ENCODE peak calls at places on chromosomes 11 and 22, in eight cellular contexts. One of them, this sample, is unnamed. For H3K4me1, the result is how much of the 10 kb centered on the place peaks cover.

GRCh38 chr11:61747389-61748285 is 4.8 kb upstream of the MYRF start:
- DNase-seq in A549: peak
- DNase-seq in PC-3: peak
- DNase-seq in endothelial cell of umbilical vein: peak
- DNase-seq in spleen: peak
- DNase-seq in neuronal stem cell: peak
- DNase-seq in CD4-positive, CD25-positive, alpha-beta regulatory T cell: peak
- DNase-seq in PC-9: peak
- DNase-seq in this sample: no peak

GRCh38 chr11:16924826-16925494 is 89.3 kb downstream of the PLEKHA7 start:
- DNase-seq in A549: peak
- DNase-seq in PC-3: peak
- DNase-seq in neuronal stem cell: peak
- DNase-seq in PC-9: peak
- DNase-seq in endothelial cell of umbilical vein: no peak
- DNase-seq in CD4-positive, CD25-positive, alpha-beta regulatory T cell: no peak
- DNase-seq in spleen: no peak
- DNase-seq in this sample: no peak

GRCh38 chr11:114298701-114299090 is 2.5 kb downstream of the NNMT start:
- DNase-seq in PC-9: no peak
- DNase-seq in spleen: no peak
- DNase-seq in PC-3: no peak
- DNase-seq in neuronal stem cell: no peak
- DNase-seq in endothelial cell of umbilical vein: no peak
- DNase-seq in A549: no peak
- DNase-seq in CD4-positive, CD25-positive, alpha-beta regulatory T cell: no peak
- DNase-seq in this sample: no peak

GRCh38 chr11:62823677-62824076 is 8.2 kb downstream of the STX5 start:
- DNase-seq in CD4-positive, CD25-positive, alpha-beta regulatory T cell: no peak
- DNase-seq in neuronal stem cell: no peak
- DNase-seq in endothelial cell of umbilical vein: no peak
- DNase-seq in A549: no peak
- DNase-seq in PC-9: peak
- DNase-seq in spleen: no peak
- DNase-seq in PC-3: no peak
- DNase-seq in this sample: no peak

GRCh38 chr22:49905465-49905864 is 12.8 kb downstream of the ALG12 start:
- DNase-seq in PC-3: no peak
- DNase-seq in spleen: peak
- DNase-seq in A549: no peak
- DNase-seq in endothelial cell of umbilical vein: no peak
- DNase-seq in neuronal stem cell: no peak
- DNase-seq in CD4-positive, CD25-positive, alpha-beta regulatory T cell: no peak
- DNase-seq in PC-9: no peak
- DNase-seq in this sample: no peak

GRCh38 chr11:133934599-133935550 is 21.9 kb downstream of the IGSF9B start:
- DNase-seq in PC-3: peak
- DNase-seq in A549: no peak
- DNase-seq in endothelial cell of umbilical vein: no peak
- DNase-seq in neuronal stem cell: peak
- DNase-seq in spleen: peak
- DNase-seq in PC-9: no peak
- DNase-seq in CD4-positive, CD25-positive, alpha-beta regulatory T cell: no peak
- DNase-seq in this sample: no peak

GRCh38 chr11:45043755-45044475 is 93.2 kb upstream of the TP53I11 start:
- DNase-seq in A549: no peak
- DNase-seq in PC-9: no peak
- DNase-seq in CD4-positive, CD25-positive, alpha-beta regulatory T cell: no peak
- DNase-seq in endothelial cell of umbilical vein: no peak
- DNase-seq in PC-3: no peak
- DNase-seq in spleen: no peak
- DNase-seq in neuronal stem cell: no peak
- DNase-seq in this sample: no peak

GRCh38 chr11:2789791-2790580 is 90.2 kb upstream of the KCNQ1OT1 start:
- DNase-seq in A549: no peak
- DNase-seq in endothelial cell of umbilical vein: no peak
- DNase-seq in PC-9: no peak
- DNase-seq in CD4-positive, CD25-positive, alpha-beta regulatory T cell: no peak
- DNase-seq in spleen: no peak
- DNase-seq in neuronal stem cell: no peak
- DNase-seq in PC-3: no peak
- DNase-seq in this sample: no peak

GRCh38 chr11:68979931-68980775 is 633 bp downstream of the MRGPRD start:
- DNase-seq in CD4-positive, CD25-positive, alpha-beta regulatory T cell: no peak
- DNase-seq in PC-3: no peak
- DNase-seq in endothelial cell of umbilical vein: no peak
- DNase-seq in PC-9: no peak
- DNase-seq in spleen: peak
- DNase-seq in neuronal stem cell: no peak
- DNase-seq in A549: no peak
- DNase-seq in this sample: no peak

GRCh38 chr11:130652671-130653335 is 204.4 kb downstream of the ADAMTS15 start:
- DNase-seq in spleen: no peak
- DNase-seq in CD4-positive, CD25-positive, alpha-beta regulatory T cell: no peak
- DNase-seq in A549: no peak
- DNase-seq in neuronal stem cell: no peak
- DNase-seq in PC-3: no peak
- DNase-seq in endothelial cell of umbilical vein: no peak
- DNase-seq in PC-9: no peak
- DNase-seq in this sample: no peak

GRCh38 chr11:130655308-130655707 is 206.9 kb downstream of the ADAMTS15 start:
- DNase-seq in PC-3: no peak
- DNase-seq in endothelial cell of umbilical vein: no peak
- DNase-seq in spleen: no peak
- DNase-seq in A549: no peak
- DNase-seq in CD4-positive, CD25-positive, alpha-beta regulatory T cell: no peak
- DNase-seq in neuronal stem cell: no peak
- DNase-seq in PC-9: no peak
- DNase-seq in this sample: no peak

GRCh38 chr11:130650456-130651068 is 202.1 kb downstream of the ADAMTS15 start:
- DNase-seq in spleen: no peak
- DNase-seq in neuronal stem cell: no peak
- DNase-seq in PC-9: no peak
- DNase-seq in PC-3: no peak
- DNase-seq in CD4-positive, CD25-positive, alpha-beta regulatory T cell: no peak
- DNase-seq in endothelial cell of umbilical vein: no peak
- DNase-seq in A549: no peak
- DNase-seq in this sample: no peak

GRCh38 chr11:130651266-130651855 is 202.9 kb downstream of the ADAMTS15 start:
- DNase-seq in PC-3: no peak
- DNase-seq in A549: no peak
- DNase-seq in spleen: no peak
- DNase-seq in PC-9: no peak
- DNase-seq in neuronal stem cell: no peak
- DNase-seq in endothelial cell of umbilical vein: no peak
- DNase-seq in CD4-positive, CD25-positive, alpha-beta regulatory T cell: no peak
- DNase-seq in this sample: no peak

DNA sequence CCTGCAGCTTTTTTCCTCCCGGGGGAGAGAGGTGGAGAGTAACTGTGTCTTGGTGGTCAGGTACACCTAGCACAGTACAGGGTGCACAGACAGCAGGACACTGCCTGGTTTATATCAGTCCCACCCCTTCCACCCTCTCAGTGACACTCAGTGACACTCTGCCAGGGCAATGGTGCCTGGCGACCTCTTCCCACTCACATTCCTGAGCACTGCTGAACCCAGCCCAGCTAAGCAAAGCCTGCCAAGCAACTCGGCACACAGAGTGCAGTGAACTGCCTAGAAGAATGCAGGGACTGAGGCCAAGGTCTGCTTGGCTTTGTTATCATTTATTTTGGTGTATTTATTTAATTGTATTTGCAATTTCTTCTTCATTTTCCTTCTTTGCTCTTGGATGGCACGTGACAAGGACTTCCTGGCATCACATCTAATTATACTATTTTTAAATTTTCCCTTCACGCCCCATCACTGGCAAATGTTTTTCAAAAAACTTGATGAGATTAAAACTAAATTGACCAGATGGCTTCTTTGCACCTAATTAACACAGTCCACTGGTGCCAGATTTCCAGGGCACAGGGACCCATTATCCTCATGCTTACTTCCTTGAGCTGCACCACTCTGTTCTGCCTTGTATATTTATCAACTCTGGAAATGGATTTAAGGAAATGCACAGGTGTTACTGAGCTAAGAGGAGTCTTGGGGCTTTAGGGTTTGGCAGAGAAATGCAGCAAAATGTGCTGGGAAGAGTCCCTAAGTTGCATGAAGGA is 205.6 kb downstream of the ADAMTS15 start:
- DNase-seq in PC-3: peak
- DNase-seq in A549: no peak
- DNase-seq in neuronal stem cell: no peak
- DNase-seq in spleen: no peak
- DNase-seq in PC-9: no peak
- DNase-seq in endothelial cell of umbilical vein: no peak
- DNase-seq in CD4-positive, CD25-positive, alpha-beta regulatory T cell: no peak
- DNase-seq in this sample: no peak
- H3K27ac ChIP-seq in PC-3: no peak
- H3K27ac ChIP-seq in A549: no peak
- H3K27ac ChIP-seq in neuronal stem cell: no peak
- H3K27ac ChIP-seq in spleen: peak
- H3K27ac ChIP-seq in PC-9: no peak
- H3K27ac ChIP-seq in endothelial cell of umbilical vein: no peak
- H3K27ac ChIP-seq in CD4-positive, CD25-positive, alpha-beta regulatory T cell: no peak
- H3K27ac ChIP-seq in this sample: no peak

GRCh38 chr11:34356130-34356529 is 1.7 kb downstream of the ABTB2 start:
- DNase-seq in PC-3: no peak
- DNase-seq in spleen: no peak
- DNase-seq in PC-9: no peak
- DNase-seq in neuronal stem cell: no peak
- DNase-seq in endothelial cell of umbilical vein: no peak
- DNase-seq in A549: no peak
- DNase-seq in CD4-positive, CD25-positive, alpha-beta regulatory T cell: no peak
- DNase-seq in this sample: no peak
- H3K4me1 ChIP-seq in PC-3: under half
- H3K4me1 ChIP-seq in spleen: under half
- H3K4me1 ChIP-seq in PC-9: half or more
- H3K4me1 ChIP-seq in neuronal stem cell: under half
- H3K4me1 ChIP-seq in endothelial cell of umbilical vein: under half
- H3K4me1 ChIP-seq in A549: under half
- H3K4me1 ChIP-seq in CD4-positive, CD25-positive, alpha-beta regulatory T cell: under half
- H3K4me1 ChIP-seq in this sample: under half

GRCh38 chr11:34305780-34306179 is 52.0 kb downstream of the ABTB2 start:
- DNase-seq in CD4-positive, CD25-positive, alpha-beta regulatory T cell: no peak
- DNase-seq in A549: no peak
- DNase-seq in neuronal stem cell: no peak
- DNase-seq in PC-9: no peak
- DNase-seq in endothelial cell of umbilical vein: no peak
- DNase-seq in spleen: no peak
- DNase-seq in PC-3: no peak
- DNase-seq in this sample: no peak
- H3K27ac ChIP-seq in CD4-positive, CD25-positive, alpha-beta regulatory T cell: no peak
- H3K27ac ChIP-seq in A549: no peak
- H3K27ac ChIP-seq in neuronal stem cell: no peak
- H3K27ac ChIP-seq in PC-9: no peak
- H3K27ac ChIP-seq in endothelial cell of umbilical vein: no peak
- H3K27ac ChIP-seq in spleen: no peak
- H3K27ac ChIP-seq in PC-3: no peak
- H3K27ac ChIP-seq in this sample: no peak

GRCh38 chr11:64802370-64803162 is 448 bp downstream of the MAP4K2 start:
- DNase-seq in spleen: peak
- DNase-seq in A549: no peak
- DNase-seq in PC-3: no peak
- DNase-seq in CD4-positive, CD25-positive, alpha-beta regulatory T cell: peak
- DNase-seq in endothelial cell of umbilical vein: no peak
- DNase-seq in PC-9: no peak
- DNase-seq in neuronal stem cell: peak
- DNase-seq in this sample: peak
- H3K4me1 ChIP-seq in spleen: half or more
- H3K4me1 ChIP-seq in A549: under half
- H3K4me1 ChIP-seq in PC-3: under half
- H3K4me1 ChIP-seq in CD4-positive, CD25-positive, alpha-beta regulatory T cell: under half
- H3K4me1 ChIP-seq in endothelial cell of umbilical vein: under half
- H3K4me1 ChIP-seq in PC-9: under half
- H3K4me1 ChIP-seq in neuronal stem cell: under half
- H3K4me1 ChIP-seq in this sample: under half

DNA sequence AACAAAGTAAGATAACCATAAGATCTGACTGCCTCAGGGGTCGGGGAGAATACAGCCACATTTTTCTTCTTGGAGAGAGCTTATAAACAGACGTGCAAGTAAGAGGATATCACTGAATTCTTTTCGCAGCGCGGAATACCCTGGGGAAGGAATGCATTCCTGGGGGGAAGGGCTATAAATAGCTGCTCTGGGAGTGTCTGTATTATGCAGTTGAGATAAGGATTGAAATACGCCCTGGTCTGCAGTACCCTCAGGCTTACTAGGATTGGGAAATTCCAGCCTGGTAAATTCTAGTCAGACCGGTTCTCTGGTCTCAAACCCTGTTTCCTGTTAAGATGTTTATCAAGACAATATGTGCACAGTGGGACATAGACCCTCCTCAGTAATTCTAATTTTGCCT is 1491.7 kb upstream of the RAG2 start:
- DNase-seq in neuronal stem cell: no peak
- DNase-seq in endothelial cell of umbilical vein: no peak
- DNase-seq in spleen: no peak
- DNase-seq in PC-9: peak
- DNase-seq in A549: no peak
- DNase-seq in PC-3: peak
- DNase-seq in CD4-positive, CD25-positive, alpha-beta regulatory T cell: no peak
- DNase-seq in this sample: no peak
- H3K27ac ChIP-seq in neuronal stem cell: no peak
- H3K27ac ChIP-seq in endothelial cell of umbilical vein: no peak
- H3K27ac ChIP-seq in spleen: no peak
- H3K27ac ChIP-seq in PC-9: peak
- H3K27ac ChIP-seq in A549: no peak
- H3K27ac ChIP-seq in PC-3: no peak
- H3K27ac ChIP-seq in CD4-positive, CD25-positive, alpha-beta regulatory T cell: no peak
- H3K27ac ChIP-seq in this sample: no peak

DNA sequence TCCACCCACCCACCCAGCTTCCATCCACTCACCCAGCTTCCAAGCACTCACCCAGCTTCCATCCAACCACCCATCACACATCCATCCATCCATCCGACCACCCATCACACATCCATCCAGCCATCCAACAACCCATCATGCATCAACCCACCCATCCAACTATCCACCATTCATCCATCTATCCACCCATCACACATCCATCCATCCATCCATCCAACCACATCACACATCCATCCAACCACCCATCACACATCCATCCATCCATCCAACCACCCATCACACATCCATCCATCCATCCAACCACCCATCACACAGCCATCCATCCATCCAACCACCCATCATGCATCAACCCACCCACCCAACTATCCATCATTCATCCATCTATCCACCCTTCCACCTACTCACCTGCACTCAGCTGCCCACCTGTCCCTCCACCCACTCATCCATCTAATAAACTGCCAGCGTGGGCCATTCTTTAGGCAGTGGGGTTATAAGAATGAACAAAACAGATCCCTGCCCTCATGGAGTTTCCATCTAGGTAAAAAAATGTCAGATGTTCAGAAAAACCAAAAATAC is 88.2 kb downstream of the CELSR1 start:
- DNase-seq in CD4-positive, CD25-positive, alpha-beta regulatory T cell: no peak
- DNase-seq in PC-9: no peak
- DNase-seq in neuronal stem cell: no peak
- DNase-seq in spleen: no peak
- DNase-seq in endothelial cell of umbilical vein: no peak
- DNase-seq in A549: no peak
- DNase-seq in PC-3: no peak
- DNase-seq in this sample: no peak
- H3K4me1 ChIP-seq in CD4-positive, CD25-positive, alpha-beta regulatory T cell: under half
- H3K4me1 ChIP-seq in PC-9: half or more
- H3K4me1 ChIP-seq in neuronal stem cell: under half
- H3K4me1 ChIP-seq in spleen: under half
- H3K4me1 ChIP-seq in endothelial cell of umbilical vein: under half
- H3K4me1 ChIP-seq in A549: under half
- H3K4me1 ChIP-seq in PC-3: under half
- H3K4me1 ChIP-seq in this sample: under half

GRCh38 chr22:30668306-30668655 is 606 bp upstream of the DUSP18 start:
- DNase-seq in A549: peak
- DNase-seq in PC-9: no peak
- DNase-seq in CD4-positive, CD25-positive, alpha-beta regulatory T cell: no peak
- DNase-seq in neuronal stem cell: no peak
- DNase-seq in PC-3: no peak
- DNase-seq in spleen: no peak
- DNase-seq in endothelial cell of umbilical vein: no peak
- DNase-seq in this sample: no peak
- H3K27ac ChIP-seq in A549: peak
- H3K27ac ChIP-seq in PC-9: no peak
- H3K27ac ChIP-seq in CD4-positive, CD25-positive, alpha-beta regulatory T cell: no peak
- H3K27ac ChIP-seq in neuronal stem cell: no peak
- H3K27ac ChIP-seq in PC-3: no peak
- H3K27ac ChIP-seq in spleen: peak
- H3K27ac ChIP-seq in endothelial cell of umbilical vein: peak
- H3K27ac ChIP-seq in this sample: peak

This sample was measured in effector memory CD4-positive, alpha-beta T cell.